ENCODE peak calls at places on chromosomes 16 and 17, in four cellular contexts. D is H9, X is IMR-90, M is mesendoderm. K is an unnamed sample.

GRCh38 chr17:6548034-6548433 is 8.3 kb downstream of the PITPNM3 start:
- DNase-seq in X (no peak), M (no peak), D (no peak), K (no peak)

GRCh38 chr17:36936455-36936934 is 780 bp upstream of the LHX1 start:
- DNase-seq in X (no peak), M (peak; percentile 92), D (peak; percentile 93), K (no peak)

GRCh38 chr17:68963958-68964357 is 8.8 kb upstream of the ABCA8 start:
- DNase-seq in M (no peak), X (peak; percentile 10), D (no peak), K (no peak)

GRCh38 chr16:30535777-30536190 is 1.1 kb upstream of the ZNF747 start:
- DNase-seq in M (peak; percentile 93), X (peak; percentile 62), D (peak; percentile 81), K (peak; percentile 73)

GRCh38 chr16:85567101-85567866 is 45.8 kb upstream of the GSE1 start:
- DNase-seq in M (peak; percentile 63), D (peak; percentile 59), X (no peak), K (no peak)

GRCh38 chr17:14301279-14301760 is 439 bp downstream of the HS3ST3B1 start:
- DNase-seq in D (no peak), M (no peak), X (no peak), K (no peak)

GRCh38 chr17:43010667-43011308 is 4.2 kb downstream of the IFI35 start:
- DNase-seq in M (no peak), X (no peak), D (no peak), K (no peak)

GRCh38 chr17:7046127-7046724 is 2.3 kb upstream of the SLC16A11 start:
- DNase-seq in M (peak; percentile 78), X (no peak), D (peak; percentile 81), K (peak; percentile 63)

GRCh38 chr16:80527297-80527696 is 13.5 kb upstream of the DYNLRB2 start:
- DNase-seq in M (peak; percentile 66), D (peak; percentile 69), X (peak; percentile 11), K (no peak)

GRCh38 chr17:57114085-57114673 is 29.1 kb downstream of the AKAP1 start:
- DNase-seq in X (peak; percentile 6), M (peak; percentile 66), D (peak; percentile 88), K (peak; percentile 29)

GRCh38 chr16:81784042-81784785 is 5.1 kb downstream of the PLCG2 start:
- DNase-seq in D (no peak), M (peak; percentile 55), X (no peak), K (no peak)

GRCh38 chr17:38588775-38589174 is 17.0 kb downstream of the SRCIN1 start:
- DNase-seq in M (no peak), X (no peak), D (no peak), K (no peak)

GRCh38 chr16:57268804-57269800 is 15.4 kb downstream of the PLLP start:
- DNase-seq in D (no peak), M (peak; percentile 82), X (peak; percentile 14), K (no peak)

GRCh38 chr16:80899804-80900592 is 95.6 kb upstream of the CDYL2 start:
- DNase-seq in M (no peak), X (peak; percentile 76), D (no peak), K (no peak)

GRCh38 chr17:77769215-77769614 is 189.3 kb upstream of the TNRC6C start:
- DNase-seq in D (no peak), M (no peak), X (peak; percentile 6), K (no peak)

GRCh38 chr16:54620197-54620596 is 310.5 kb upstream of the IRX5 start:
- DNase-seq in D (no peak), M (no peak), X (no peak), K (no peak)

GRCh38 chr16:85126383-85126730 is 14.1 kb upstream of the CIBAR2 start:
- DNase-seq in M (no peak), X (no peak), D (peak; percentile 25), K (no peak)

GRCh38 chr17:2724783-2725164 is 13.2 kb upstream of the CLUH start:
- DNase-seq in D (peak; percentile 85), X (peak; percentile 26), M (peak; percentile 89), K (peak; percentile 30)

GRCh38 chr16:49698416-49698815 is 157.5 kb downstream of the ZNF423 start:
- DNase-seq in X (no peak), M (peak; percentile 74), D (peak; percentile 52), K (no peak)

GRCh38 chr17:45835481-45835880 is 9.2 kb upstream of the SPPL2C start:
- DNase-seq in X (no peak), D (no peak), M (no peak), K (no peak)

GRCh38 chr16:27311449-27311831 is 2.3 kb upstream of the IL4R start:
- DNase-seq in M (no peak), X (peak; percentile 38), D (no peak), K (no peak)

GRCh38 chr16:21156767-21157467 is 1.6 kb upstream of the LDAF1 start:
- DNase-seq in M (peak; percentile 89), X (peak; percentile 83), D (peak; percentile 63), K (peak; percentile 83)

GRCh38 chr17:81349397-81350319 is 45.6 kb upstream of the BAHCC1 start:
- DNase-seq in X (no peak), D (peak; percentile 25), M (no peak), K (no peak)

GRCh38 chr17:9185142-9185541 is 163.8 kb downstream of the NTN1 start:
- DNase-seq in X (no peak), D (no peak), M (no peak), K (no peak)

GRCh38 chr16:24539850-24540484 is 601 bp downstream of the RBBP6 start:
- DNase-seq in X (peak; percentile 19), M (no peak), D (no peak), K (no peak)

GRCh38 chr17:6712058-6712853 is 913 bp downstream of the SLC13A5 start:
- DNase-seq in X (no peak), D (peak; percentile 89), M (peak; percentile 91), K (no peak)

GRCh38 chr17:55793272-55793671 is 42.4 kb downstream of the PCTP start:
- DNase-seq in M (no peak), X (no peak), D (no peak), K (no peak)

DNA sequence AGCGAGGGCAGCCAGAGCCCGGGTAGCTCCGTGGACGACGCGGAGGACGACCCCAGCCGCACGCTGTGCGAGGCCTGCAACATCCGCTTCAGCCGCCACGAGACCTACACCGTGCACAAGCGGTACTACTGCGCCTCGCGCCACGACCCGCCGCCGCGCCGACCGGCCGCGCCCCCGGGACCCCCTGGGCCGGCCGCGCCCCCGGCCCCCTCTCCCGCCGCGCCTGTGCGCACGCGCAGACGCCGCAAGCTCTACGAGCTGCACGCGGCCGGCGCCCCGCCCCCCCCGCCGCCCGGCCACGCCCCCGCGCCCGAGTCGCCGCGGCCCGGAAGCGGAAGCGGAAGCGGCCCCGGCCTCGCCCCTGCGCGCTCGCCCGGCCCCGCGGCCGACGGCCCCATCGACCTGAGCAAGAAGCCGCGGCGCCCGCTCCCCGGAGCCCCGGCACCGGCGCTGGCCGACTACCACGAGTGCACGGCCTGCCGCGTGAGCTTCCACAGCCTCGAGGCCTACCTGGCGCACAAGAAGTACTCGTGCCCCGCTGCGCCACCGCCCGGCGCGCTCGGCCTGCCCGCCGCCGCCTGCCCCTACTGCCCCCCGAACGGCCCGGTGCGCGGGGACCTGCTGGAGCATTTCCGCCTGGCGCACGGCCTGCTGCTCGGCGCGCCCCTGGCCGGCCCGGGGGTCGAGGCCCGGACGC is 36.1 kb upstream of the ZC3H18 start:
- DNase-seq in M (peak; percentile 71), D (peak; percentile 81), X (peak; percentile 45), K (peak; percentile 43)
- H2BK120ac ChIP-seq in M (no peak overlapping the region), D (no peak overlapping the region), X (no peak overlapping the region), K (peak overlapping the region; percentile 94)

DNA sequence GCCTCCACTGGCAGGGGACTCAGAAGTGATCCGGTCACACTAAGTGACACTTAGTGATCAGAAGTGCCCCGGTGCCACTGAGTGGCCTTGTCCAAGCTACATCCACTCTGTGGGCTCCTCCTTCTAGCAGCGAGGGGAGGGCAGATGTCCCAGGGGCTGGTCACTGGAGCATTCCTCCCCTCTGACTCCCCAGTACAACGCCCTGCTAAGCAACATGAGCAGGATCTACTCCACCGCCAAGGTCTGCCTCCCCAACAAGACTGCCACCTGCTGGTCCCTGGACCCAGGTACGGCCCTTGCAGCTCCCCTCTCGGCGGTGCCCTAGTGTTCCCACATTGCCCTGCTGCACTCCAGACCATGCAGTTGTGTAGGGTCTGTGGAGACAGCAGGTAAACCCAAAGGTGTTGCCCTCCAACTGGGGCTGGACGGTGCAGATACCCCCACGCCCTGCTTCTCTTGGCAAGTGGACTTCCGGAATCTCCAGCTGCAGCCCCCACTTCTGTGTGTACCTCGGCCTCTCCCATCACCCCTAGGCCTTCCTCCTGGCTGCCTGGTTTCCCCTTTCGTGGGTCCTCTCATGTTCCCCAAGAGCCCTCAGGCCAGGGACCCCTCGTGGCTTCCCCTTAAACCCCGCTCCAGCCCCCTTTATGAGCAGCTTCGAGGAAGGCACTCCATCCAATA is 2.1 kb downstream of the ACE start:
- DNase-seq in D (peak; percentile 96), X (peak; percentile 92), M (peak; percentile 95), K (peak; percentile 90)
- H3K23ac ChIP-seq in D (no peak overlapping the region), X (no peak overlapping the region), M (no peak overlapping the region), K (no peak overlapping the region)

DNA sequence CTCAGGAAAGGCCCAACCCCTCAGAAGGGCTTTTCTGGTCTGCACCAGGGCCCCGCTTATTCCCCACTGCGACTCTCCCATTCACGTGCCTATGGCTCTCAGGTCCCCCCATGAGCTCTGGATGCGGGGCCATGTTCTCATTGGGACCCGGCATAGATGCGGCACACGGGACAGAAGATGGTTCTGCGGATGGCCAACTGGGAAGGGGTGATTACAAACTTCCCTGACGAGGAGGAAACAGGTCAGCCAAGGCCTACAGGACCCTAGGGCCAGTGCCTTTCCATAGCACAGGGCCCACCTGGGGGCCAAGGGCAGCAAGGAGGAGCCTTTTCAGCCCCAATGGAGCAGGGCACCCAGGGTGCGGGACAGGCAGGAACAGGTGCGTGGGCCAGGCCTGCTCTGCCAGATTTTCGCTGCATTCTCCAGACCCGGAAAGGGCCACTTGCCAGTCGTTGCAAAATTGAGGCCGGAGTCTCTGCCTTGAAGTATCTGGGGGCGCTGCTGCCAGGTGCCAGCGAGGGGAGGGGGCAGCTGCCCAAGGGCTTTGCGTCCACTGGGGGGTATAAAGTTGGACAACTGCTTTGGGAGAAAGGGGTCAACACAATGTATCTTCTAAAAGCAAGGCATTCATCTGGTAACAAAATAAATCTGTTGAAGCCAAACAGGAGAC is 20.5 kb downstream of the SLC7A5 start:
- DNase-seq in M (no peak), X (no peak), D (no peak), K (no peak)
- H3K9ac ChIP-seq in M (no peak overlapping the region), X (no peak overlapping the region), D (no peak overlapping the region), K (no peak overlapping the region)

DNA sequence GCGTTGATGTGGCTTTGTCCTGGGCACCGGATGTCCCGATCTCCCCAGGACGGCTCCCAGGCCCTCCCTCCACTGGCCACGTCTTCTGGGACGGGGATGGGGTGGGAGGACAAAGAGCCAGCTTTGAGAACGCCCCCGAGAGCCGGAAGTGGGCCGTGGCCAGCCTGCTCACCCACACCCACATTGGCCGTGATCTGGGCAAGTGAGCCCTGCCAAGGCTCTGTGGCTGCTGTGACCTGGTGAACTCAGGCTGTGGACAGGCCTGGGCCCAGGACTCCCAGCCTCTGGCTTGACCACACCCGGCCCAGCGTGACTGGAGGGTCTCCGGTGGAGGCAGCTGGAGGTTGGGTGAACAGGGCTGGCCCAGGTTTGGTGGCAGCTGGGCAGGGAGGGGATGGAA is 3.3 kb downstream of the CDH15 start:
- DNase-seq in M (no peak), X (no peak), D (no peak), K (no peak)
- H2BK120ac ChIP-seq in M (no peak overlapping the region), X (no peak overlapping the region), D (no peak overlapping the region), K (no peak overlapping the region)

GRCh38 chr16:66480265-66481080 is 53.4 kb downstream of the BEAN1 start:
- DNase-seq in M (no peak), X (no peak), D (peak; percentile 28), K (no peak)
- H3K23ac ChIP-seq in M (no peak overlapping the region), X (no peak overlapping the region), D (no peak overlapping the region), K (no peak overlapping the region)

GRCh38 chr17:44780161-44780560 is 21.4 kb downstream of the ADAM11 start:
- DNase-seq in X (no peak), D (peak; percentile 26), M (no peak), K (no peak)
- H3K9ac ChIP-seq in X (no peak overlapping the region), D (no peak overlapping the region), M (no peak overlapping the region), K (no peak overlapping the region)